ENCODE peak calls at places on chromosomes 13 and 19, in seven cellular contexts. M is cardiac fibroblast, N is AG09309, X is IMR-90, R is GM23338, F is fibroblast of pulmonary artery, V is adipocyte. U is an unnamed sample.

GRCh38 chr19:6273701-6274601 is 5.8 kb downstream of the MLLT1 start:
- DNase-seq in R (no peak), M (peak), X (peak), V (peak), F (peak), N (peak), U (peak)

GRCh38 chr19:44807652-44808462 is 1.0 kb upstream of the BCAM start:
- DNase-seq in V (peak), N (no peak), F (peak), X (peak), M (peak), R (peak), U (no peak)

GRCh38 chr13:113110048-113110851 is 4.7 kb downstream of the F7 start:
- DNase-seq in M (peak), V (peak), F (no peak), N (no peak), X (no peak), R (peak), U (no peak)

GRCh38 chr13:74978596-74978995 is 503.4 kb downstream of the TBC1D4 start:
- DNase-seq in X (no peak), M (no peak), F (no peak), N (no peak), V (no peak), R (peak), U (no peak)

GRCh38 chr19:50830266-50831025 is 2.9 kb downstream of the KLK15 start:
- DNase-seq in N (no peak), R (no peak), M (no peak), X (no peak), V (no peak), F (no peak), U (no peak)

GRCh38 chr13:37686501-37686900 is 87.9 kb upstream of the POSTN start:
- DNase-seq in M (peak), F (no peak), V (no peak), R (no peak), N (no peak), X (peak), U (no peak)

GRCh38 chr13:30971575-30971974 is 39.1 kb downstream of the TEX26 start:
- DNase-seq in F (peak), V (peak), R (no peak), N (no peak), M (peak), X (peak), U (no peak)

GRCh38 chr19:55600336-55601028 is 394 bp downstream of the ZNF524 start:
- DNase-seq in X (peak), M (no peak), F (no peak), V (no peak), N (no peak), R (peak), U (no peak)

GRCh38 chr19:34397853-34398252 is 6.3 kb upstream of the PDCD2L start:
- DNase-seq in N (no peak), M (no peak), F (no peak), R (no peak), X (no peak), V (no peak), U (no peak)

GRCh38 chr19:20662421-20663105 is 1.2 kb upstream of the ZNF626 start:
- DNase-seq in M (no peak), N (no peak), F (no peak), X (no peak), V (no peak), R (no peak), U (no peak)

GRCh38 chr19:4369888-4370260 is 26.5 kb downstream of the MPND start:
- DNase-seq in V (no peak), X (peak), R (peak), M (no peak), N (no peak), F (no peak), U (no peak)

GRCh38 chr13:100106005-100106404 is 17.1 kb downstream of the PCCA start:
- DNase-seq in R (no peak), F (no peak), X (peak), V (no peak), N (peak), M (no peak), U (no peak)

GRCh38 chr19:47698631-47699359 is 14.4 kb upstream of the EHD2 start:
- DNase-seq in M (no peak), N (no peak), R (no peak), V (no peak), F (no peak), X (no peak), U (no peak)

GRCh38 chr13:53324656-53325055 is 296.0 kb downstream of the OLFM4 start:
- DNase-seq in V (no peak), M (no peak), X (no peak), N (no peak), R (no peak), F (no peak), U (no peak)

GRCh38 chr13:20808874-20809273 is 35.1 kb upstream of the EEF1AKMT1 start:
- DNase-seq in N (no peak), F (no peak), R (no peak), V (no peak), X (no peak), M (no peak), U (no peak)

GRCh38 chr19:17834350-17835181 is 13.2 kb downstream of the JAK3 start:
- DNase-seq in F (no peak), R (peak), M (no peak), X (no peak), V (no peak), N (no peak), U (no peak)

GRCh38 chr19:17831419-17831888 is 10.1 kb upstream of the INSL3 start:
- DNase-seq in F (no peak), V (no peak), N (no peak), M (no peak), R (peak), X (no peak), U (no peak)

GRCh38 chr19:17829855-17830566 is 8.7 kb upstream of the INSL3 start:
- DNase-seq in M (no peak), R (peak), V (no peak), F (peak), X (peak), N (no peak), U (no peak)

GRCh38 chr19:17832443-17833208 is 11.3 kb upstream of the INSL3 start:
- DNase-seq in X (no peak), V (no peak), F (no peak), M (no peak), R (no peak), N (no peak), U (no peak)

DNA sequence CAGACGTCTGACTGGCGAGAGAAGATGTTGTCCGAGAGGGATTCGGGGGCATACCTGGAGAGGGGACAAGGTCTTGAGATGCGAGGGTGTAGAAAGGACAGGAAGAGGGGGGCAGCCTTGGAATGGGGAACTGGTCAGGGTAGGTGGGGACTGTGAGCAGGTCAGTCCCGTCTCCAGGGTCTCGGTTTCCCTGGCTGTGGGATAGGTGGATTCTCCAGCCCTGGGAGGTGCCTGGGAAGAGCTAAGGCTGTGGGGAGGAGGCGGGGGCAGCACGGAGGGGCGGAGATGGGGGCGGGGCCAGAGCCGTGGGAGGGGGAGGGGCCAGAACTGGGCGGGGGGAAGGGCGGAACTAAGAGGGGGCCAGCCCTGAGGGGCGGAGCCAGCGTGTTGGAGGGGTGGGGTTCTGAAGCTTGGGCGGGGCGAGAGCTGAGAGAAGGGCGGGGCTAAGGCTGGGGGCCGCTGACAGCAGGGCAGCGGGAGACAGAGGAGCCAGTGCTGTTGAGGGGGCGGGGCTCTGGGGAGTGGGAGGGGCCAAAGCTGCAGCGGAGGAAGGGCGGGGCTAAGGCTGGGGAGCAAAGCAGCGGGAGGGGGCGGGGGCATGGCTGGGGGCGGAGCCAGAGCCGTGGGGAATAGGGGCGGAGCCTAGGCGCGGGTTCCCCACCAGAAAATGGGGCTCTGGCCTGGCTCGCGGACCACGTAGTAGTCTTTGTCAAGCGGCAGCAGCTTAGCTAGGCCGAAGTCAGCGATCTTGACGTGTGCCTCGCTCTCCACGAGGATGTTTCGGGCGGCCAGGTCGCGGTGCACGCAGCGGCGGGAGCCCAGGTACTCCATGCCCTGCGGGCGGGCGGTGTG is 9.5 kb upstream of the INSL3 start:
- DNase-seq in F (peak), N (no peak), R (peak), X (peak), M (peak), V (peak), U (no peak)
- H3K4me3 ChIP-seq in F (peak), N (no peak), R (peak), X (no peak), M (peak), V (no peak), U (peak)

GRCh38 chr13:50907781-50908180 is 1.8 kb upstream of the RNASEH2B start:
- DNase-seq in N (no peak), X (no peak), F (no peak), V (no peak), R (no peak), M (no peak), U (no peak)
- H3K4me3 ChIP-seq in N (no peak), X (no peak), F (no peak), V (no peak), R (no peak), M (no peak), U (no peak)

GRCh38 chr19:41928754-41929535 is 696 bp upstream of the ERFL start:
- DNase-seq in N (no peak), X (no peak), R (no peak), V (no peak), M (no peak), F (no peak), U (no peak)
- H3K4me3 ChIP-seq in N (peak), X (peak), R (peak), V (no peak), M (peak), F (peak), U (peak)

GRCh38 chr13:35697281-35697680 is 220.8 kb upstream of the MAB21L1 start:
- DNase-seq in R (peak), F (no peak), V (no peak), M (no peak), X (no peak), N (no peak), U (no peak)

GRCh38 chr13:35702316-35702715 is 225.8 kb upstream of the MAB21L1 start:
- DNase-seq in X (no peak), M (no peak), N (no peak), R (no peak), V (no peak), F (no peak), U (no peak)

GRCh38 chr13:35699805-35700204 is 223.3 kb upstream of the MAB21L1 start:
- DNase-seq in F (no peak), X (peak), N (peak), R (no peak), M (peak), V (peak), U (peak)

GRCh38 chr13:35700661-35701060 is 224.2 kb upstream of the MAB21L1 start:
- DNase-seq in M (peak), V (peak), X (peak), F (no peak), N (peak), R (no peak), U (no peak)

DNA sequence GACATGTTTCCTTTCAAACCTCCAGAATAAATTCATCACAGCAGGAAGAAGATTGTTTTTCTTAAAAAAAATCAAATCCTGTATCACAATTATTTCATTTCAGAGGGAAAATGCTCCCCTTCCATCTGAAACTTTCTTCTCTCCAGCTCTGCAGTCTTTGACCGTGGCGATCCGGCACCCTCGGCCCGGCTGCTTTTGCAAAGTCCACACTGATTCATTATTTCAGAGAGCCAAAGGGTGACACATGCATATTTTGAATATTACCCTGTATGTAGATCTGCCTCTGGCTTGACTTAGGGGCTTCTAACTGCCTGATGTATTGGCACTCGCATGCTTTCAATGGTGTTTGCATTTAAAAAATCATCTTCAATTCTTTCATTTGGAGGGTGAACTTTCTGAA is 222.7 kb upstream of the MAB21L1 start:
- DNase-seq in M (peak), F (no peak), N (no peak), V (peak), X (peak), R (no peak), U (no peak)
- H3K4me3 ChIP-seq in M (no peak), F (no peak), N (no peak), V (peak), X (peak), R (no peak), U (no peak)

DNA sequence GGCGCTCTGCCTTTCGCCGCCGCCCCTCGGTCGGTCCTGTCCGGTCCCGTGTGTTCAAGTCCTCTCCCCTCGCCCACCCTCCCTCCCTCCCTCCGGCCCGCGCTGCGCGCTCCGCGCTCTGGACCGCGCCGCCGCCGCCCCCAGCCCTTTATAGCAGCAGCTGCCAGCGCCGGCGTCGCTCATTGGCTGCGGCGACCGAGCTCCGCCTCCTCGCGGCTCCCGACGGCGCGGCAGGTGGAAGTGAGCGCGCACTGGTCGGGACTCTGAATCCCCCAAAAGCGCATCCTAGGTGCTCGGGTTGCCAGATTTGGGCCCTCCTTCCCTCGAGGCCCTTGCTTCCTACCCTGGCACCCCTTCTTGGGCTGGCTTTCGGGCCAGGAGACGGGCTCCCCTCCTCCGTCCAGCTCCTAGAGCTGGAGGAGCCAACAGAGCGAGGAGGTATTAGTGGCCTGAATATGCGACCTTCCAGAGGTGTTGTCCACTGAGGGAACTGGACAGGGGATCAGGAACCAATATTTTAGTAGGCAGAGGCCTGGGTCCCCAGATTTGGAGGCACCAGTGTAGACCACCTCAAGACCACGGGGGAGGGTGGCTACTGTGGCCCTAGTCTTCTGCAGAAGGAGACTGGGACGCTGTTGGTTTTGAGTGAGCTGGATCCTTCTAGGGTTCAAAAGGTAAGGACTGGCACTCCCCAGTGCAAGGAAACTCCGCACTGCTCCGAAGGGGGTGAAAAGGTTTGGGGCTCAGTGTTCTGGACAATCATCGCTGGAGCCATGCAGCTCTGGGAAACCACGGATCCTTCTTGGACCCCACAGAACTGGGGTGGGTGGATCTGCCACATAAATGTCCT is at the start of gene ELAVL3:
- DNase-seq in F (no peak), X (no peak), N (no peak), R (peak), M (no peak), V (no peak), U (no peak)
- H3K4me3 ChIP-seq in F (no peak), X (no peak), N (no peak), R (peak), M (no peak), V (no peak), U (no peak)

DNA sequence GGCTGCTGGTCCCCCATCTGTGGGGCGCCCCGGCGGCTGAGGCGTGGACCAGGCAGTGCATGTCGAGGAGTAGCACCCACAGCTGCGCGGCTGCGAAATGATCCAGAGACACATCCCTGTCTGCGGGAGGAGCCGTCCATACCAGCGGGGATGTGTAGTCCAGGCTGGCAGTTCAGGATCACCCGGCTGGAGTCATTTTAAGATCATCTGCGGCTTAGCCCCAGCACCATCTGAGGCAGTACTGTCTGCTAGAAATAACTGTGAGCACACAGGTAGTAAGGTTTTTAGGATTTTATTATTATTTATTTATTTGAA is 3.1 kb downstream of the ADAT3 start:
- DNase-seq in X (no peak), F (no peak), M (no peak), N (no peak), V (no peak), R (no peak), U (no peak)
- H3K4me3 ChIP-seq in X (no peak), F (no peak), M (no peak), N (no peak), V (no peak), R (no peak), U (no peak)

U was measured in astrocyte of the cerebellum.